ENCODE peak calls at places on chromosomes 1 and 21, in six cellular contexts. T, V, Q, R, K and W are unnamed samples.

GRCh38 chr1:190001187-190001586 is 476.5 kb downstream of the BRINP3 start:
- DNase-seq in T (no peak), V (no peak), Q (no peak), R (no peak), K (no peak), W (no peak)

GRCh38 chr1:51329443-51330325 is 678 bp downstream of the TTC39A start:
- DNase-seq in T (no peak), V (peak), Q (no peak), R (no peak), K (peak), W (peak)

GRCh38 chr1:109315288-109315687 is 8.5 kb upstream of the MYBPHL start:
- DNase-seq in T (no peak), V (no peak), Q (no peak), R (no peak), K (no peak), W (no peak)

GRCh38 chr1:193113258-193113991 is 8.2 kb upstream of the GLRX2 start:
- DNase-seq in T (no peak), V (no peak), Q (no peak), R (no peak), K (no peak), W (no peak)

GRCh38 chr1:175628548-175629317 is 114.7 kb downstream of the TNR start:
- DNase-seq in T (no peak), V (no peak), Q (no peak), R (no peak), K (no peak), W (no peak)

GRCh38 chr1:18794066-18794465 is 65.4 kb downstream of the TAS1R2 start:
- DNase-seq in T (no peak), V (peak), Q (no peak), R (no peak), K (no peak), W (no peak)

GRCh38 chr1:65958561-65959350 is 166.1 kb downstream of the PDE4B start:
- DNase-seq in T (no peak), V (peak), Q (peak), R (peak), K (peak), W (no peak)

GRCh38 chr1:204979891-204980649 is 62.9 kb upstream of the CNTN2 start:
- DNase-seq in T (peak), V (no peak), Q (no peak), R (no peak), K (no peak), W (no peak)

GRCh38 chr21:45125347-45125746 is 51.0 kb downstream of the ADARB1 start:
- DNase-seq in T (peak), V (no peak), Q (no peak), R (peak), K (no peak), W (no peak)

GRCh38 chr1:244224487-244225430 is 173.7 kb downstream of the ZBTB18 start:
- DNase-seq in T (no peak), V (no peak), Q (no peak), R (no peak), K (no peak), W (no peak)

GRCh38 chr1:63861055-63861691 is 87.4 kb downstream of the ROR1 start:
- DNase-seq in T (no peak), V (no peak), Q (no peak), R (no peak), K (no peak), W (no peak)

GRCh38 chr1:216075339-216075738 is 347.9 kb downstream of the USH2A start:
- DNase-seq in T (no peak), V (no peak), Q (no peak), R (peak), K (no peak), W (no peak)

GRCh38 chr1:159994896-159995295 is 36.9 kb downstream of the PIGM start:
- DNase-seq in T (no peak), V (no peak), Q (no peak), R (no peak), K (no peak), W (no peak)

GRCh38 chr21:10272216-10272615 is 249.2 kb upstream of the TPTE start:
- DNase-seq in T (no peak), V (no peak), Q (no peak), R (no peak), K (no peak), W (no peak)

GRCh38 chr1:111249960-111250359 is 22.4 kb downstream of the CHI3L2 start:
- DNase-seq in T (no peak), V (no peak), Q (no peak), R (no peak), K (no peak), W (no peak)

GRCh38 chr1:237050185-237050584 is 8.2 kb downstream of the RYR2 start:
- DNase-seq in T (no peak), V (no peak), Q (no peak), R (no peak), K (no peak), W (no peak)

GRCh38 chr21:45990049-45990711 is 8.6 kb downstream of the COL6A1 start:
- DNase-seq in T (peak), V (no peak), Q (no peak), R (no peak), K (no peak), W (peak)

GRCh38 chr1:60596791-60597748 is 485.3 kb upstream of the NFIA start:
- DNase-seq in T (no peak), V (no peak), Q (no peak), R (no peak), K (no peak), W (no peak)

GRCh38 chr21:27831821-27832569 is 865.1 kb upstream of the ADAMTS5 start:
- DNase-seq in T (no peak), V (no peak), Q (no peak), R (no peak), K (no peak), W (no peak)

GRCh38 chr1:219347843-219348475 is 174.3 kb downstream of the LYPLAL1 start:
- DNase-seq in T (peak), V (peak), Q (no peak), R (no peak), K (no peak), W (no peak)

GRCh38 chr1:26387447-26387846 is 14.9 kb upstream of the ZNF683 start:
- DNase-seq in T (peak), V (no peak), Q (no peak), R (no peak), K (no peak), W (no peak)

GRCh38 chr1:44842415-44842762 is 664 bp downstream of the PTCH2 start:
- DNase-seq in T (no peak), V (no peak), Q (no peak), R (no peak), K (no peak), W (no peak)